ENCODE peak calls at places on chromosomes 4 and X, in five cellular contexts. D, S, H, O and B are unnamed samples.

GRCh38 chrX:20829665-20830481 is 544.3 kb upstream of the CNKSR2 start:
- DNase-seq in D (no peak), S (no peak), H (peak; percentile 27), O (no peak), B (no peak)

GRCh38 chr4:89212666-89213381 is 94.8 kb downstream of the GPRIN3 start:
- DNase-seq in D (no peak), S (peak; percentile 27), H (no peak), O (no peak), B (no peak)

GRCh38 chr4:27318740-27319139 is 458.1 kb downstream of the STIM2 start:
- DNase-seq in D (peak; percentile 11), S (peak; percentile 1), H (peak; percentile 12), O (no peak), B (no peak)

GRCh38 chrX:12315526-12315925 is 177.3 kb downstream of the FRMPD4 start:
- DNase-seq in D (no peak), S (no peak), H (no peak), O (no peak), B (no peak)

GRCh38 chrX:47498411-47498810 is 15.4 kb upstream of the ZNF41 start:
- DNase-seq in D (no peak), S (no peak), H (no peak), O (no peak), B (no peak)

GRCh38 chr4:76990288-76991080 is 40.9 kb downstream of the SEPTIN11 start:
- DNase-seq in D (no peak), S (no peak), H (peak; percentile 93), O (no peak), B (no peak)

GRCh38 chrX:24574743-24575142 is 72.4 kb downstream of the PCYT1B start:
- DNase-seq in D (no peak), S (no peak), H (no peak), O (no peak), B (no peak)

GRCh38 chrX:13778916-13779315 is 38.0 kb downstream of the GPM6B start:
- DNase-seq in D (no peak), S (no peak), H (peak; percentile 49), O (no peak), B (no peak)

GRCh38 chr4:80125252-80126177 is 52.5 kb upstream of the ANTXR2 start:
- DNase-seq in D (peak; percentile 67), S (no peak), H (peak; percentile 50), O (no peak), B (no peak)

GRCh38 chrX:136627381-136627780 is 20.6 kb upstream of the CD40LG start:
- DNase-seq in D (no peak), S (no peak), H (no peak), O (no peak), B (no peak)

GRCh38 chr4:186264660-186265059 is 1.3 kb upstream of the F11 start:
- DNase-seq in D (no peak), S (no peak), H (no peak), O (no peak), B (no peak)

GRCh38 chr4:2862528-2862927 is 18.9 kb downstream of the ADD1 start:
- DNase-seq in D (no peak), S (no peak), H (no peak), O (no peak), B (no peak)

GRCh38 chr4:55358668-55359067 is 12.6 kb downstream of the SRD5A3 start:
- DNase-seq in D (peak; percentile 8), S (no peak), H (peak; percentile 84), O (no peak), B (no peak)